ENCODE peak calls at places on chromosome 5, in seven cellular contexts. One of them, this sample, is unnamed.
A peak's percentile ranks its signal among the peaks of the same experiment; 100 is the strongest.

GRCh38 chr5:149172261-149172660 is 31.0 kb downstream of the ABLIM3 start:
- DNase-seq in AG09309: peak; percentile 28
- DNase-seq in RWPE1: peak; percentile 42
- DNase-seq in memory B cell: no peak
- DNase-seq in CD4-positive, alpha-beta T cell: no peak
- DNase-seq in colonic mucosa: no peak
- DNase-seq in pons: no peak
- DNase-seq in this sample: no peak

GRCh38 chr5:121974261-121974660 is 12.5 kb downstream of the SRFBP1 start:
- DNase-seq in RWPE1: no peak
- DNase-seq in CD4-positive, alpha-beta T cell: no peak
- DNase-seq in memory B cell: no peak
- DNase-seq in pons: no peak
- DNase-seq in colonic mucosa: no peak
- DNase-seq in AG09309: no peak
- DNase-seq in this sample: no peak

GRCh38 chr5:23627976-23628375 is 120.6 kb downstream of the PRDM9 start:
- DNase-seq in colonic mucosa: no peak
- DNase-seq in pons: no peak
- DNase-seq in AG09309: no peak
- DNase-seq in memory B cell: no peak
- DNase-seq in RWPE1: no peak
- DNase-seq in CD4-positive, alpha-beta T cell: no peak
- DNase-seq in this sample: no peak

GRCh38 chr5:122151640-122152039 is 22.3 kb downstream of the ZNF474 start:
- DNase-seq in AG09309: no peak
- DNase-seq in colonic mucosa: no peak
- DNase-seq in memory B cell: no peak
- DNase-seq in pons: no peak
- DNase-seq in CD4-positive, alpha-beta T cell: no peak
- DNase-seq in RWPE1: peak; percentile 62
- DNase-seq in this sample: no peak

GRCh38 chr5:126544087-126544740 is 50.8 kb downstream of the ALDH7A1 start:
- DNase-seq in CD4-positive, alpha-beta T cell: peak; percentile 3
- DNase-seq in RWPE1: peak; percentile 56
- DNase-seq in AG09309: no peak
- DNase-seq in pons: no peak
- DNase-seq in memory B cell: peak; percentile 17
- DNase-seq in colonic mucosa: peak; percentile 61
- DNase-seq in this sample: peak; percentile 5

GRCh38 chr5:19175776-19176570 is 812.0 kb downstream of the CDH18 start:
- DNase-seq in memory B cell: no peak
- DNase-seq in RWPE1: no peak
- DNase-seq in AG09309: no peak
- DNase-seq in pons: peak; percentile 3
- DNase-seq in CD4-positive, alpha-beta T cell: no peak
- DNase-seq in colonic mucosa: no peak
- DNase-seq in this sample: no peak

GRCh38 chr5:177455036-177455660 is 8.5 kb downstream of the PRR7 start:
- DNase-seq in colonic mucosa: peak; percentile 92
- DNase-seq in RWPE1: peak; percentile 84
- DNase-seq in CD4-positive, alpha-beta T cell: peak; percentile 90
- DNase-seq in pons: no peak
- DNase-seq in AG09309: no peak
- DNase-seq in memory B cell: peak; percentile 99
- DNase-seq in this sample: peak; percentile 96

GRCh38 chr5:91910655-91911054 is 527.5 kb upstream of the ARRDC3 start:
- DNase-seq in colonic mucosa: no peak
- DNase-seq in RWPE1: no peak
- DNase-seq in CD4-positive, alpha-beta T cell: no peak
- DNase-seq in AG09309: no peak
- DNase-seq in memory B cell: no peak
- DNase-seq in pons: no peak
- DNase-seq in this sample: no peak

GRCh38 chr5:91103353-91104061 is 279.6 kb downstream of the ARRDC3 start:
- DNase-seq in memory B cell: no peak
- DNase-seq in CD4-positive, alpha-beta T cell: no peak
- DNase-seq in pons: no peak
- DNase-seq in RWPE1: no peak
- DNase-seq in colonic mucosa: no peak
- DNase-seq in AG09309: peak; percentile 29
- DNase-seq in this sample: no peak

GRCh38 chr5:132471006-132471907 is 19.3 kb downstream of the IRF1 start:
- DNase-seq in colonic mucosa: no peak
- DNase-seq in RWPE1: no peak
- DNase-seq in memory B cell: no peak
- DNase-seq in CD4-positive, alpha-beta T cell: no peak
- DNase-seq in pons: no peak
- DNase-seq in AG09309: no peak
- DNase-seq in this sample: no peak

GRCh38 chr5:171520300-171521170 is 101.1 kb downstream of the FGF18 start:
- DNase-seq in RWPE1: peak; percentile 60
- DNase-seq in AG09309: no peak
- DNase-seq in pons: no peak
- DNase-seq in CD4-positive, alpha-beta T cell: no peak
- DNase-seq in colonic mucosa: no peak
- DNase-seq in memory B cell: no peak
- DNase-seq in this sample: no peak